ENCODE peak calls at places on chromosomes 12 and 14, in six cellular contexts. W is NCI-H1417, B is left ventricle myocardium inferior, U is uterus, H is HFFc6, D is left ventricle myocardium superior. Y is an unnamed sample.

GRCh38 chr12:124506145-124506831 is 61.1 kb downstream of the NCOR2 start:
- DNase-seq in W (peak; percentile 99), B (peak; percentile 86), U (peak; percentile 87), H (no peak), D (peak; percentile 92), Y (peak; percentile 59)

GRCh38 chr12:42372154-42372791 is 46.3 kb downstream of the PPHLN1 start:
- DNase-seq in W (peak; percentile 84), B (no peak), U (no peak), H (peak; percentile 43), D (no peak), Y (peak; percentile 17)

GRCh38 chr12:121453022-121453360 is 53.1 kb downstream of the RNF34 start:
- DNase-seq in W (no peak), B (no peak), U (no peak), H (no peak), D (peak; percentile 29), Y (no peak)

GRCh38 chr12:537772-538171 is 78.0 kb downstream of the B4GALNT3 start:
- DNase-seq in W (peak; percentile 82), B (no peak), U (no peak), H (no peak), D (no peak), Y (no peak)

GRCh38 chr12:22588817-22589216 is 36.2 kb upstream of the ETNK1 start:
- DNase-seq in W (peak; percentile 92), B (no peak), U (no peak), H (no peak), D (no peak), Y (no peak)

GRCh38 chr14:24212924-24213865 is at the start of gene CHMP4A:
- DNase-seq in W (peak; percentile 98), B (peak; percentile 97), U (peak; percentile 96), H (peak; percentile 98), D (peak; percentile 97), Y (peak; percentile 99)

GRCh38 chr14:94904636-94905035 is 134.7 kb upstream of the GSC start:
- DNase-seq in W (no peak), B (no peak), U (no peak), H (peak; percentile 17), D (no peak), Y (no peak)

GRCh38 chr14:63594455-63595372 is 47.0 kb downstream of the WDR89 start:
- DNase-seq in W (no peak), B (no peak), U (no peak), H (no peak), D (no peak), Y (no peak)

GRCh38 chr12:92529944-92530343 is 172.8 kb upstream of the PLEKHG7 start:
- DNase-seq in W (no peak), B (no peak), U (no peak), H (no peak), D (no peak), Y (no peak)

GRCh38 chr12:966715-967114 is 17.2 kb upstream of the RAD52 start:
- DNase-seq in W (no peak), B (no peak), U (no peak), H (no peak), D (no peak), Y (no peak)

GRCh38 chr12:24821691-24822090 is 127.2 kb downstream of the BCAT1 start:
- DNase-seq in W (no peak), B (no peak), U (no peak), H (peak; percentile 70), D (no peak), Y (peak; percentile 27)

GRCh38 chr14:38721822-38722431 is 381.1 kb downstream of the SEC23A start:
- DNase-seq in W (peak; percentile 69), B (peak; percentile 21), U (peak; percentile 21), H (peak; percentile 48), D (peak; percentile 35), Y (peak; percentile 16)

GRCh38 chr12:10243803-10244520 is 31.3 kb downstream of the GABARAPL1 start:
- DNase-seq in W (no peak), B (no peak), U (no peak), H (no peak), D (no peak), Y (no peak)

GRCh38 chr12:90069711-90070110 is 361.1 kb upstream of the ATP2B1 start:
- DNase-seq in W (no peak), B (no peak), U (no peak), H (no peak), D (no peak), Y (no peak)

GRCh38 chr12:93539821-93540220 is 32.7 kb upstream of the SOCS2 start:
- DNase-seq in W (no peak), B (no peak), U (no peak), H (no peak), D (no peak), Y (peak; percentile 20)

GRCh38 chr14:92844220-92844619 is 50.1 kb downstream of the GOLGA5 start:
- DNase-seq in W (no peak), B (no peak), U (no peak), H (no peak), D (no peak), Y (peak; percentile 36)

GRCh38 chr12:78146365-78146772 is 315.7 kb downstream of the NAV3 start:
- DNase-seq in W (peak; percentile 74), B (no peak), U (no peak), H (peak; percentile 34), D (no peak), Y (peak; percentile 65)

GRCh38 chr12:109640961-109641360 is 67.4 kb downstream of the MVK start:
- DNase-seq in W (no peak), B (no peak), U (no peak), H (no peak), D (no peak), Y (no peak)

GRCh38 chr14:77306406-77307098 is 14.1 kb downstream of the POMT2 start:
- DNase-seq in W (no peak), B (no peak), U (no peak), H (peak; percentile 20), D (no peak), Y (peak; percentile 18)

GRCh38 chr14:60637490-60638452 is 11.5 kb downstream of the SIX1 start:
- DNase-seq in W (no peak), B (no peak), U (no peak), H (no peak), D (peak; percentile 33), Y (peak; percentile 41)

GRCh38 chr14:73026243-73026844 is 562 bp downstream of the ZFYVE1 start:
- DNase-seq in W (peak; percentile 49), B (no peak), U (no peak), H (no peak), D (no peak), Y (no peak)

GRCh38 chr12:93536766-93537515 is 35.5 kb upstream of the SOCS2 start:
- DNase-seq in W (no peak), B (no peak), U (no peak), H (peak; percentile 66), D (no peak), Y (peak; percentile 45)

GRCh38 chr12:79776111-79776510 is 85.3 kb upstream of the PAWR start:
- DNase-seq in W (no peak), B (no peak), U (no peak), H (peak; percentile 38), D (no peak), Y (peak; percentile 63)

GRCh38 chr14:71475916-71476315 is 456.3 kb upstream of the RGS6 start:
- DNase-seq in W (no peak), B (no peak), U (no peak), H (no peak), D (no peak), Y (no peak)

GRCh38 chr14:54652188-54652889 is 85.4 kb downstream of the SAMD4A start:
- DNase-seq in W (no peak), B (peak; percentile 84), U (peak; percentile 93), H (peak; percentile 99), D (peak; percentile 84), Y (peak; percentile 98)

GRCh38 chr12:41013921-41014642 is 174.0 kb upstream of the PDZRN4 start:
- DNase-seq in W (no peak), B (no peak), U (no peak), H (no peak), D (no peak), Y (peak; percentile 6)

GRCh38 chr14:100849432-100849831 is 23.5 kb downstream of the MEG3 start:
- DNase-seq in W (no peak), B (no peak), U (no peak), H (no peak), D (no peak), Y (no peak)

Y was measured in foreskin fibroblast.